ENCODE peak calls at places on chromosomes 11 and 22, in four cellular contexts. One of them, this sample, is unnamed.

GRCh38 chr22:37021710-37022482 is 2.4 kb downstream of the MPST start:
- DNase-seq in CD8-positive, alpha-beta memory T cell: peak; percentile 49
- DNase-seq in nucleus accumbens: no peak
- DNase-seq in bronchial epithelial cell: peak; percentile 39
- DNase-seq in this sample: peak; percentile 55

GRCh38 chr11:45949992-45950407 is 27.5 kb downstream of the LARGE2 start:
- DNase-seq in CD8-positive, alpha-beta memory T cell: no peak
- DNase-seq in nucleus accumbens: no peak
- DNase-seq in bronchial epithelial cell: no peak
- DNase-seq in this sample: no peak

GRCh38 chr11:66121453-66121852 is 51.4 kb downstream of the PACS1 start:
- DNase-seq in CD8-positive, alpha-beta memory T cell: no peak
- DNase-seq in nucleus accumbens: no peak
- DNase-seq in bronchial epithelial cell: no peak
- DNase-seq in this sample: no peak

GRCh38 chr22:32617883-32618282 is 143.3 kb downstream of the FBXO7 start:
- DNase-seq in CD8-positive, alpha-beta memory T cell: no peak
- DNase-seq in nucleus accumbens: no peak
- DNase-seq in bronchial epithelial cell: no peak
- DNase-seq in this sample: no peak

GRCh38 chr11:104912102-104912501 is 13.8 kb upstream of the CASP12 start:
- DNase-seq in CD8-positive, alpha-beta memory T cell: no peak
- DNase-seq in nucleus accumbens: no peak
- DNase-seq in bronchial epithelial cell: no peak
- DNase-seq in this sample: no peak

GRCh38 chr11:126874831-126875230 is 125.7 kb downstream of the KIRREL3 start:
- DNase-seq in CD8-positive, alpha-beta memory T cell: no peak
- DNase-seq in nucleus accumbens: no peak
- DNase-seq in bronchial epithelial cell: no peak
- DNase-seq in this sample: peak; percentile 25

GRCh38 chr11:70169632-70170031 is 33.5 kb upstream of the FADD start:
- DNase-seq in CD8-positive, alpha-beta memory T cell: no peak
- DNase-seq in nucleus accumbens: no peak
- DNase-seq in bronchial epithelial cell: no peak
- DNase-seq in this sample: no peak

GRCh38 chr11:131037873-131038272 is 121.6 kb upstream of the SNX19 start:
- DNase-seq in CD8-positive, alpha-beta memory T cell: no peak
- DNase-seq in nucleus accumbens: no peak
- DNase-seq in bronchial epithelial cell: no peak
- DNase-seq in this sample: peak; percentile 53

GRCh38 chr11:94504689-94505293 is 7.5 kb upstream of the C11orf97 start:
- DNase-seq in CD8-positive, alpha-beta memory T cell: no peak
- DNase-seq in nucleus accumbens: no peak
- DNase-seq in bronchial epithelial cell: peak; percentile 69
- DNase-seq in this sample: peak; percentile 85

GRCh38 chr22:45271667-45272188 is 13.0 kb upstream of the UPK3A start:
- DNase-seq in CD8-positive, alpha-beta memory T cell: no peak
- DNase-seq in nucleus accumbens: peak; percentile 47
- DNase-seq in bronchial epithelial cell: no peak
- DNase-seq in this sample: peak; percentile 51

GRCh38 chr11:76653674-76654309 is 16.8 kb downstream of the LRRC32 start:
- DNase-seq in CD8-positive, alpha-beta memory T cell: no peak
- DNase-seq in nucleus accumbens: no peak
- DNase-seq in bronchial epithelial cell: no peak
- DNase-seq in this sample: no peak

GRCh38 chr22:42662114-42663021 is 13.2 kb upstream of the CYB5R3 start:
- DNase-seq in CD8-positive, alpha-beta memory T cell: peak; percentile 79
- DNase-seq in nucleus accumbens: peak; percentile 42
- DNase-seq in bronchial epithelial cell: peak; percentile 29
- DNase-seq in this sample: peak; percentile 56

GRCh38 chr11:20597924-20598484 is 1.4 kb upstream of the SLC6A5 start:
- DNase-seq in CD8-positive, alpha-beta memory T cell: no peak
- DNase-seq in nucleus accumbens: no peak
- DNase-seq in bronchial epithelial cell: no peak
- DNase-seq in this sample: no peak

GRCh38 chr11:32343325-32344008 is 91.9 kb downstream of the WT1 start:
- DNase-seq in CD8-positive, alpha-beta memory T cell: no peak
- DNase-seq in nucleus accumbens: no peak
- DNase-seq in bronchial epithelial cell: peak; percentile 13
- DNase-seq in this sample: no peak

GRCh38 chr11:134372961-134373360 is 39.1 kb downstream of the B3GAT1 start:
- DNase-seq in CD8-positive, alpha-beta memory T cell: no peak
- DNase-seq in nucleus accumbens: no peak
- DNase-seq in bronchial epithelial cell: no peak
- DNase-seq in this sample: no peak

GRCh38 chr22:39871008-39871798 is 22.4 kb downstream of the ENTHD1 start:
- DNase-seq in CD8-positive, alpha-beta memory T cell: no peak
- DNase-seq in nucleus accumbens: no peak
- DNase-seq in bronchial epithelial cell: no peak
- DNase-seq in this sample: no peak

GRCh38 chr22:30348837-30349236 is 7.9 kb downstream of the SF3A1 start:
- DNase-seq in CD8-positive, alpha-beta memory T cell: no peak
- DNase-seq in nucleus accumbens: no peak
- DNase-seq in bronchial epithelial cell: no peak
- DNase-seq in this sample: no peak

GRCh38 chr11:32597914-32598313 is 14.3 kb downstream of the EIF3M start:
- DNase-seq in CD8-positive, alpha-beta memory T cell: no peak
- DNase-seq in nucleus accumbens: no peak
- DNase-seq in bronchial epithelial cell: no peak
- DNase-seq in this sample: no peak

GRCh38 chr11:70185348-70186055 is 17.6 kb upstream of the FADD start:
- DNase-seq in CD8-positive, alpha-beta memory T cell: no peak
- DNase-seq in nucleus accumbens: no peak
- DNase-seq in bronchial epithelial cell: no peak
- DNase-seq in this sample: no peak

GRCh38 chr11:27124514-27125264 is 84.1 kb downstream of the BBOX1 start:
- DNase-seq in CD8-positive, alpha-beta memory T cell: no peak
- DNase-seq in nucleus accumbens: no peak
- DNase-seq in bronchial epithelial cell: peak; percentile 61
- DNase-seq in this sample: peak; percentile 39

GRCh38 chr11:567629-568258 is 7.0 kb downstream of the RASSF7 start:
- DNase-seq in CD8-positive, alpha-beta memory T cell: no peak
- DNase-seq in nucleus accumbens: no peak
- DNase-seq in bronchial epithelial cell: no peak
- DNase-seq in this sample: no peak

GRCh38 chr22:33577862-33578411 is 342.3 kb downstream of the LARGE1 start:
- DNase-seq in CD8-positive, alpha-beta memory T cell: no peak
- DNase-seq in nucleus accumbens: no peak
- DNase-seq in bronchial epithelial cell: no peak
- DNase-seq in this sample: peak; percentile 69

This sample was measured in HT-29.